ENCODE peak calls at places on chromosomes 4 and X, in ten cellular contexts. S, Y, R, Z, F, V, J, D, K and L are unnamed samples.

GRCh38 chr4:180810581-180810980 is 1432.6 kb upstream of the TENM3 start:
- DNase-seq in J (no peak), R (no peak), D (no peak), V (no peak), K (no peak), S (no peak), Y (no peak), Z (no peak), F (no peak), L (no peak)

GRCh38 chrX:333611-334311 is 15.2 kb upstream of the GTPBP6 start:
- DNase-seq in F (no peak), V (no peak), J (no peak), K (no peak), D (no peak), Y (peak; percentile 51), Z (peak; percentile 70), S (no peak), R (peak; percentile 1), L (peak; percentile 11)

GRCh38 chr4:137510866-137511265 is 21.4 kb downstream of the PCDH18 start:
- DNase-seq in R (no peak), J (peak; percentile 51), Z (no peak), K (peak; percentile 73), V (peak; percentile 98), Y (no peak), D (no peak), S (peak; percentile 51), F (no peak), L (no peak)

GRCh38 chr4:7722716-7723115 is 216.9 kb downstream of the AFAP1 start:
- DNase-seq in D (no peak), Z (no peak), V (no peak), F (no peak), J (no peak), K (no peak), R (no peak), Y (no peak), S (no peak), L (no peak)

GRCh38 chr4:81032174-81032551 is 1.7 kb downstream of the BMP3 start:
- DNase-seq in Y (no peak), S (no peak), D (no peak), F (no peak), R (no peak), J (no peak), V (no peak), Z (no peak), K (no peak), L (no peak)

GRCh38 chr4:142752331-142752830 is 93.7 kb downstream of the INPP4B start:
- DNase-seq in K (no peak), F (no peak), S (no peak), Z (no peak), J (no peak), D (no peak), V (no peak), R (no peak), Y (no peak), L (no peak)

GRCh38 chrX:123504047-123504446 is 228.8 kb downstream of the THOC2 start:
- DNase-seq in D (no peak), Z (no peak), J (no peak), S (no peak), V (no peak), K (no peak), R (no peak), F (no peak), Y (no peak), L (no peak)

GRCh38 chr4:168516841-168517240 is 20.0 kb downstream of the PALLD start:
- DNase-seq in D (no peak), V (no peak), Z (no peak), Y (no peak), R (no peak), K (no peak), J (no peak), S (no peak), F (no peak), L (peak; percentile 32)

GRCh38 chr4:117971406-117971805 is 62.9 kb upstream of the NDST3 start:
- DNase-seq in K (no peak), Z (no peak), Y (no peak), V (no peak), S (no peak), F (no peak), J (no peak), D (no peak), R (no peak), L (no peak)

GRCh38 chrX:136268051-136269048 is 17.1 kb upstream of the MAP7D3 start:
- DNase-seq in D (peak; percentile 4), F (peak; percentile 9), R (peak; percentile 60), S (no peak), J (peak; percentile 60), Y (no peak), Z (no peak), V (no peak), K (no peak), L (no peak)

GRCh38 chr4:138680251-138680650 is 335.3 kb upstream of the NOCT start:
- DNase-seq in R (no peak), V (no peak), S (no peak), J (no peak), Y (no peak), F (no peak), K (no peak), Z (no peak), D (no peak), L (no peak)